ENCODE peak calls at places on chromosome 17, in six cellular contexts. S is H1, I is HepG2, Q is GM12878, G is SK-N-SH, V is HCT116. P is an unnamed sample.

GRCh38 chr17:3003401-3004149 is 59.8 kb downstream of the OR1D5 start:
- DNase-seq in V (no peak), I (no peak), S (no peak), G (no peak), Q (peak; percentile 32), P (no peak)

GRCh38 chr17:28057731-28058246 is 15.3 kb downstream of the NLK start:
- DNase-seq in S (no peak), I (peak; percentile 49), V (no peak), G (no peak), Q (peak; percentile 84), P (no peak)

GRCh38 chr17:75783803-75784472 is 668 bp upstream of the UNK start:
- DNase-seq in G (no peak), Q (no peak), I (no peak), V (no peak), S (peak; percentile 56), P (no peak)

GRCh38 chr17:11853321-11854151 is 143.7 kb downstream of the ZNF18 start:
- DNase-seq in V (no peak), I (no peak), G (no peak), S (no peak), Q (no peak), P (no peak)

GRCh38 chr17:76382803-76383644 is 1.4 kb upstream of the SPHK1 start:
- DNase-seq in I (peak; percentile 89), V (no peak), G (peak; percentile 82), Q (no peak), S (peak; percentile 83), P (peak; percentile 66)

GRCh38 chr17:40909351-40909750 is 24.3 kb upstream of the KRT20 start:
- DNase-seq in Q (no peak), I (peak; percentile 92), G (peak; percentile 75), V (peak; percentile 95), S (peak; percentile 70), P (peak; percentile 98)

GRCh38 chr17:12664894-12665262 is 812 bp upstream of the MYOCD start:
- DNase-seq in Q (no peak), V (no peak), S (no peak), G (no peak), I (no peak), P (no peak)

GRCh38 chr17:66564992-66565465 is 262.6 kb downstream of the PRKCA start:
- DNase-seq in Q (no peak), G (no peak), V (no peak), I (peak; percentile 30), S (peak; percentile 55), P (no peak)

GRCh38 chr17:39754958-39755549 is 17.3 kb downstream of the GRB7 start:
- DNase-seq in Q (no peak), G (no peak), V (no peak), S (peak; percentile 60), I (no peak), P (no peak)

GRCh38 chr17:58156839-58157803 is 8.9 kb downstream of the OR4D1 start:
- DNase-seq in I (no peak), V (no peak), S (peak; percentile 78), Q (no peak), G (peak; percentile 85), P (no peak)

GRCh38 chr17:48187867-48188608 is 80.5 kb downstream of the SNX11 start:
- DNase-seq in G (no peak), V (no peak), I (no peak), S (no peak), Q (no peak), P (no peak)

GRCh38 chr17:17924857-17925250 is 47.3 kb downstream of the TOM1L2 start:
- DNase-seq in V (no peak), Q (no peak), S (no peak), G (no peak), I (no peak), P (no peak)

GRCh38 chr17:49035470-49036269 is 38.5 kb downstream of the IGF2BP1 start:
- DNase-seq in G (peak; percentile 84), I (no peak), S (peak; percentile 91), Q (no peak), V (peak; percentile 82), P (peak; percentile 75)

GRCh38 chr17:58224315-58224714 is 5.3 kb upstream of the MKS1 start:
- DNase-seq in Q (no peak), G (no peak), S (no peak), V (peak; percentile 28), I (no peak), P (no peak)

GRCh38 chr17:39845052-39845976 is 18.8 kb downstream of the IKZF3 start:
- DNase-seq in V (no peak), S (no peak), G (no peak), I (no peak), Q (no peak), P (no peak)

GRCh38 chr17:10201680-10202079 is 3.3 kb upstream of the GAS7 start:
- DNase-seq in I (no peak), Q (no peak), S (no peak), G (no peak), V (no peak), P (no peak)

GRCh38 chr17:21170829-21171228 is 43.1 kb downstream of the TMEM11 start:
- DNase-seq in V (no peak), I (no peak), G (no peak), S (no peak), Q (no peak), P (no peak)

GRCh38 chr17:8186787-8187516 is 3.0 kb downstream of the BORCS6 start:
- DNase-seq in V (peak; percentile 94), S (peak; percentile 100), I (peak; percentile 89), G (peak; percentile 71), Q (peak; percentile 97), P (peak; percentile 94)
- TF ChIP-seq JUND in V (no peak), S (no peak), I (peak; percentile 64), G (no peak), Q (no peak), P (no peak)

GRCh38 chr17:78883090-78883532 is 19.9 kb downstream of the CEP295NL start:
- DNase-seq in G (peak; percentile 94), Q (no peak), S (no peak), V (peak; percentile 71), I (peak; percentile 92), P (no peak)
- TF ChIP-seq JUND in G (peak; percentile 74), Q (no peak), S (no peak), V (peak; percentile 69), I (peak; percentile 22), P (no peak)

GRCh38 chr17:67666710-67667109 is 51.0 kb upstream of the NOL11 start:
- DNase-seq in G (peak; percentile 62), S (no peak), V (no peak), Q (no peak), I (no peak), P (no peak)
- TF ChIP-seq JUND in G (no peak), S (no peak), V (no peak), Q (no peak), I (no peak), P (no peak)

DNA sequence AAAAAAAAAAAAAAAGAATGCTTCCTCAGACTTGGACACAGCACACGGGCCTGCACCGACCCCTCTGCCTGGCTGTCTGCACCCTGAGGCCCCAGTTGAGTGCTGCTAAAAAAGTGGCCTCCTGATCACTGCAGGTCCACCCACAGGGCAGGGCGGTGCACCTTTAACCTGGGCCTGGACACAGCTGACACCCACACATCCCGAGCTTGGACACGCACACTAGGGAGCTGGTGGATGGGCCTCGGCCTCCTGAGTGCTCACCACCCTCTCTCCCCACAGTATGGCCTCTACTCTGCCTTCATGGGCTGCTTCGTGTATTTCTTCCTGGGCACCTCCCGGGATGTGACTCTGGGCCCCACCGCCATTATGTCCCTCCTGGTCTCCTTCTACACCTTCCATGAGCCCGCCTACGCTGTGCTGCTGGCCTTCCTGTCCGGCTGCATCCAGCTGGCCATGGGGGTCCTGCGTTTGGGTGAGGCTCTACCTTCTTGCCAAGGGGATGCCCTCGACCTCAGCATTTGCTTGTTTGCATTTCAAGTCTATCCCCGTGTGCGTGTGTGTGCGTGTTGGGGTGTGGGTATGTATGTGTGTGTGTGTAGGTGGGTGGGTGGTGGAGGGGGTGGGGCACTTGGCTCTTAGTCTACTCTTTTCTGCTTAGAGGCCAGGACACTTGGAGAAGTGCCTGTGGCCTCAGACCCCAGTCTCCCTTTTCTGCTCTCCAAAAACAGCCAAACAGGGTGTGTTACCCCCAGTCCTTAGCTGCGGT is 2.3 kb downstream of the SLC26A11 start:
- DNase-seq in I (no peak), V (no peak), S (no peak), G (no peak), Q (no peak), P (no peak)
- TF ChIP-seq JUND in I (no peak), V (no peak), S (no peak), G (no peak), Q (no peak), P (no peak)

DNA sequence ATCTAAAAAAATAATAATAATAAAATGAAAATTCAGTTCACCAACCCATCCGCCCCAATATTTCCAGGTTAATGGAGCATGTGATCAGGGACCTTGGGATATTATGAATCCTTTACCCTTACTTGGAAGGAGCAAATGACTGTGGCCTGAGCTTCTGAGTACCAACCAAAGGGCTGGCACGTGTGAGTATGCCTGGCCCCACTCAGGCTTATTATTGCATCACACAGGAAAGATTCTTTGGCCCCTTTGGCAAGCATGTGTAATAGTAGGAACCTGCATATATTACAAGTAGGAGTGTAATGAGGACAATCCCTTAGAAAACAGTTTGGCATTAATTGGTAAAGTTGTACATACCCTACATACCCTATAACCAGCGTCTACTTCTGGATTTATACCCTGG is 7.2 kb upstream of the C17orf78 start:
- DNase-seq in S (no peak), Q (no peak), G (no peak), I (no peak), V (no peak), P (no peak)
- TF ChIP-seq JUND in S (no peak), Q (no peak), G (no peak), I (no peak), V (no peak), P (no peak)

DNA sequence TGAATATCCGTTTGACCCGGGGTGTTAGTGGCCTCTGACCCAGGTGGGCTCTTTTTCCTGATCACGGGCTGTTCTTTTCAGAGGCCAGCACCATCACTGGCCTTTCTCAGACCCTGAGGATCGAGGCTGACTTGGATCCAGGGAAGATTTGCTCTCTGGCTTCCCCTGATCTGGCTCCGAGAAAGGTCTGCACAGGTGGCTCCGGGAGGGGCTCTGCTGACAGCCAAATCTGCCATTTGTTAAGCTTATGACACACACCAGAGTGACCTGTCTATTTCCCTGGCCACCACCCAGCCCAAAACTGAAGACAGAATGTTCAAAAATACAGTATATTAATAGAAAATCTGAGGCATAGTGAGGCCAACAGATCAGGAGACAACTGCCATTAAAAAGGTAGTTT is 221.8 kb upstream of the TNRC6C start:
- DNase-seq in Q (no peak), V (no peak), I (no peak), G (no peak), S (no peak), P (no peak)
- TF ChIP-seq JUND in Q (no peak), V (no peak), I (no peak), G (no peak), S (no peak), P (no peak)

DNA sequence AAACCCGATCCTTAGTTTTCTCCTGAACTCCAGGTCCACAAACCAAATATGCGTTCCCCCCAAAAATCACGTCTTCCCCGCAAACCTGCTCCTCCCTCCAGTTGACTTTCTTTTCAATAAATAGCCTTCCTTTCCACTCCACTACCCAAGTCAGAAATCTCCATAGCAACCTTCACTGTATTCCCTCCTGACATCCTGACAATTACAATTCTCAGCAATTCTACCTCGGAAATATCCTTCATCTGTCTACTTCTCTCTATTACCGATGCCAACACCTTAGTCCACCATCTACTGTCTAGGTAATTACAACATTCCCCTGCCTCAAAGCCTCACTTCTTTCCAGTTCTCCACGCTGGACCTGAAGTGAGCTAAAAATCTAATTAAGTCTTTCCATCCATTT is 50.7 kb downstream of the SMURF2 start:
- DNase-seq in V (no peak), S (no peak), G (no peak), Q (no peak), I (no peak), P (no peak)
- TF ChIP-seq JUND in V (no peak), S (no peak), G (no peak), Q (no peak), I (no peak), P (no peak)